ENCODE peak calls at places on chromosomes 12 and 14, in eight cellular contexts. Q, A, K, B, G, U, E and P are unnamed samples. For H3K4me1, the result is how much of the 10 kb centered on the place peaks cover.

GRCh38 chr12:85182699-85183098 is 97.3 kb upstream of the ALX1 start:
- DNase-seq in B (no peak), U (no peak), G (no peak), A (no peak), E (no peak), Q (no peak), K (peak), P (no peak)

GRCh38 chr14:99519931-99520421 is 38.8 kb downstream of the CCNK start:
- DNase-seq in A (peak), B (no peak), U (peak), Q (no peak), K (no peak), E (peak), G (no peak), P (peak)

GRCh38 chr14:42779024-42779423 is 1172.3 kb downstream of the LRFN5 start:
- DNase-seq in K (no peak), G (no peak), U (no peak), B (no peak), E (no peak), A (no peak), Q (no peak), P (no peak)

GRCh38 chr12:58416211-58416610 is 474.8 kb downstream of the ATP23 start:
- DNase-seq in A (no peak), G (no peak), Q (no peak), K (no peak), U (no peak), E (no peak), B (no peak), P (no peak)

GRCh38 chr14:20989464-20989786 is 355 bp upstream of the METTL17 start:
- DNase-seq in B (no peak), E (no peak), U (no peak), K (no peak), A (no peak), G (no peak), Q (no peak), P (no peak)

GRCh38 chr14:103541944-103542544 is 13.0 kb downstream of the TRMT61A start:
- DNase-seq in A (peak), K (peak), B (no peak), U (no peak), Q (no peak), G (no peak), E (no peak), P (peak)

GRCh38 chr14:73237219-73237785 is at the start of gene PAPLN:
- DNase-seq in K (peak), E (no peak), A (peak), B (peak), Q (peak), G (no peak), U (no peak), P (peak)

GRCh38 chr14:64515053-64515452 is 10.5 kb downstream of the ZBTB1 start:
- DNase-seq in U (no peak), B (no peak), E (no peak), G (no peak), K (no peak), Q (no peak), A (no peak), P (no peak)

GRCh38 chr14:51533160-51533559 is 118.5 kb upstream of the FRMD6 start:
- DNase-seq in U (no peak), A (no peak), Q (no peak), K (no peak), E (no peak), G (no peak), B (no peak), P (no peak)

GRCh38 chr14:93047187-93047586 is 68.5 kb downstream of the ITPK1 start:
- DNase-seq in K (no peak), A (no peak), B (no peak), G (peak), Q (no peak), U (no peak), E (no peak), P (no peak)

GRCh38 chr12:95723693-95724384 is 66.7 kb downstream of the NTN4 start:
- DNase-seq in G (no peak), A (no peak), K (no peak), B (no peak), E (no peak), Q (no peak), U (no peak), P (no peak)

GRCh38 chr12:76583301-76583700 is 23.7 kb upstream of the OSBPL8 start:
- DNase-seq in B (no peak), G (no peak), A (no peak), K (no peak), U (no peak), E (no peak), Q (no peak), P (no peak)

GRCh38 chr12:93670104-93670503 is 7.1 kb upstream of the CRADD start:
- DNase-seq in G (no peak), U (no peak), A (no peak), B (no peak), K (no peak), E (no peak), Q (no peak), P (no peak)

GRCh38 chr12:1610072-1610643 is 15.8 kb upstream of the FBXL14 start:
- DNase-seq in G (no peak), E (no peak), B (no peak), K (no peak), U (no peak), Q (no peak), A (no peak), P (no peak)

GRCh38 chr14:31937730-31938346 is 139.3 kb upstream of the ARHGAP5 start:
- DNase-seq in U (no peak), K (no peak), A (no peak), Q (no peak), B (peak), E (no peak), G (peak), P (peak)

GRCh38 chr12:54082402-54082892 is 28.8 kb downstream of the HOXC4 start:
- DNase-seq in Q (peak), B (peak), K (peak), G (no peak), U (peak), A (peak), E (no peak), P (peak)

GRCh38 chr14:105939810-105940508 is 413.6 kb downstream of the TMEM121 start:
- DNase-seq in E (no peak), A (no peak), U (no peak), Q (no peak), B (peak), G (no peak), K (no peak), P (no peak)

GRCh38 chr14:71466251-71466650 is 466.0 kb upstream of the RGS6 start:
- DNase-seq in K (no peak), A (no peak), G (no peak), U (no peak), B (no peak), Q (no peak), E (no peak), P (no peak)

GRCh38 chr12:50990147-50990727 is 35.9 kb downstream of the SLC11A2 start:
- DNase-seq in Q (no peak), U (no peak), K (no peak), E (no peak), G (no peak), B (no peak), A (no peak), P (no peak)

GRCh38 chr12:50790081-50790480 is 26.2 kb downstream of the ATF1 start:
- DNase-seq in Q (no peak), U (no peak), E (no peak), B (no peak), G (no peak), K (no peak), A (no peak), P (no peak)

GRCh38 chr14:51653096-51653814 is 1.5 kb downstream of the FRMD6 start:
- DNase-seq in E (no peak), B (no peak), Q (peak), A (no peak), K (peak), G (no peak), U (no peak), P (peak)

GRCh38 chr14:104586832-104587620 is 7.5 kb downstream of the C14orf180 start:
- DNase-seq in K (no peak), G (peak), A (no peak), E (no peak), B (no peak), Q (no peak), U (no peak), P (no peak)

GRCh38 chr12:86349196-86349595 is 93.0 kb upstream of the MGAT4C start:
- DNase-seq in Q (no peak), A (no peak), K (no peak), B (no peak), E (no peak), G (no peak), U (no peak), P (peak)

GRCh38 chr14:98598576-98598975 is 673.4 kb downstream of the BCL11B start:
- DNase-seq in U (no peak), B (no peak), G (no peak), E (no peak), K (no peak), Q (no peak), A (no peak), P (no peak)

GRCh38 chr14:104600141-104600643 is 4.4 kb downstream of the TMEM179 start:
- DNase-seq in U (no peak), Q (no peak), K (peak), B (no peak), A (no peak), E (peak), G (no peak), P (no peak)

GRCh38 chr12:75437564-75437963 is 43.0 kb upstream of the GLIPR1 start:
- DNase-seq in K (no peak), Q (no peak), B (no peak), U (no peak), G (no peak), A (no peak), E (no peak), P (no peak)

GRCh38 chr12:89370850-89371249 is 18.5 kb upstream of the DUSP6 start:
- DNase-seq in G (no peak), B (no peak), Q (no peak), E (no peak), K (no peak), U (no peak), A (no peak), P (no peak)

GRCh38 chr14:70278281-70278680 is 81.2 kb downstream of the COX16 start:
- DNase-seq in G (no peak), K (peak), Q (no peak), U (no peak), E (no peak), B (no peak), A (no peak), P (no peak)

GRCh38 chr12:30200864-30201263 is 417.1 kb upstream of the TMTC1 start:
- DNase-seq in B (no peak), G (no peak), Q (peak), E (no peak), U (no peak), K (no peak), A (no peak), P (no peak)

GRCh38 chr14:77319416-77319815 is 1.3 kb downstream of the POMT2 start:
- DNase-seq in K (no peak), E (no peak), U (no peak), G (no peak), Q (no peak), B (no peak), A (no peak), P (no peak)

GRCh38 chr14:53501361-53502320 is 348.5 kb upstream of the DDHD1 start:
- DNase-seq in U (no peak), E (no peak), B (no peak), A (peak), Q (no peak), K (no peak), G (no peak), P (no peak)
- H3K4me1 ChIP-seq in U (under half), E (under half), B (under half), A (under half), Q (under half), K (under half), G (under half), P (under half)

GRCh38 chr12:121712462-121713256 is at the start of gene TMEM120B:
- DNase-seq in Q (peak), A (peak), B (peak), U (peak), G (peak), K (peak), E (peak), P (peak)
- TF ChIP-seq CTCF in Q (no peak), A (no peak), B (no peak), U (no peak), G (no peak), K (peak), E (peak), P (no peak)

DNA sequence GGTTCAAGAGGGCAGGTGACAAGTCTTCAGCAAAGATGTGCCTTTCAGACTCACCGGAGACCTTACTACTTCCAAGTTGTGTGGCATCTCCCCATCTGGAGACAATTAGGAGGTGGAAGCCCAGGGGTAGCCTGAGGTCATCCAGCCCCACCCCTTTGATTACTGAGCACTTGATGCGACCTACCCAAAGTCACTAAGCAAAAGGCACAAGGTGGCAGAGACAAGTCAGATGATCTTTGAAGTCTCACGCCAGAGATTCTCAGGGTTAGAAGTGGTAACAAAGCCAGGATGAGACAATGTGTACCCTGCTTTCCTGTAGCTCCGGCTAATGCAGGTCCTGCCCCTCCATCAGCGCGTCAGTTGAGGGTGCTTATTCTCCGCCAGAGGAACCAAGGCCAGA is 1.4 kb upstream of the FOXN3 start:
- DNase-seq in U (no peak), G (no peak), Q (peak), B (no peak), K (no peak), E (no peak), A (no peak), P (no peak)
- H3K4me3 ChIP-seq in U (no peak), G (peak), Q (no peak), B (no peak), K (peak), E (peak), A (no peak), P (no peak)

DNA sequence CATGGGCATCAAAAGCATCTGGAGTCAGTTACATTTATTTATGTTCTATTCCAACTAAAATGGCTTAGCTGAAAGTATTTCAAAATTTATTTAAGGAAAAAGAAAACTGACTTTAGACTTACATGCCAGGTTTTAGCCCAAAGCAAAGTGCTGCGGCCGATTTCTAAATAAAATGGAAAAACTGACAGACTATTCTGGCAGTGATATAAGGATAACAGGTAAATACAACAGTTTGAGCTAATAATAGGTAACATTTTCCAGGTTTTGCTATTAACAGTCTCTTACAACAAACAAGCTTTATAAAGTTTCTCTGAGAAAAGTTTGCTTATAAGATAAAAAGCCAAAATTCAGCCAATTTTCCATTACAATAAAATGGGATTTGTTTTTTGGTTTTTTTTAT is 937.2 kb upstream of the FLRT2 start:
- DNase-seq in K (no peak), Q (no peak), B (no peak), G (no peak), U (no peak), E (no peak), A (no peak), P (no peak)
- H3K4me1 ChIP-seq in K (under half), Q (under half), B (under half), G (under half), U (under half), E (under half), A (under half), P (under half)

DNA sequence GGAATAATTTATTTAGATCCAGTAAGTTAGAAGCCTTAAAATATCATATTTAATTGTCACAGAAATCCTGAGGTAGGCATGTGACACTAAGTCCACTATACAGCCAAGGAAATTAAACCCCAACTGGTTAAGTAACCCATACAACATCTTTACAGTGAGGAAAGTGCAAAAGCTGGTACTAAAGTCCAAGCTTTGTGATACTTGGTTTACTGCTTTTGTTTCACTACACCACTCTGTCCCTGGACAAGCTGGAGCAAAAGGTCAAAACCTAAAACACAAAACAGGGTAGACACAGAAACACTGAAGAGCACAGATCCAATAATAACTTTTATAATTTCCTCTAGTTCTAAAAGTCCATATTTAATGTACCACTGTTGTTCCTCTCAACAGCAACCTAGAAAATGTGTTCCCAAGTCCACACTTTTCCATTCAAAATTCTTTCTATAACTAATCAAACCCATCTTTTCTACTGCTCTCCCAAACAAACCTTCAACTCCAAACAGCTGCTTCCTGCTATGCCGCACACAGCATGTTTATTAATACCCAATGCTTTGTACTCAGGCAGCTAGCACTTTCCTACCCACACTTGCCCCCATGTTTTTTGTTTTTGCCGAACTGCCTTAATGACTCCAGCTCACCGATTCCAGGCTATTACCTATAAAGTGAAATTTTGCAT is 90.9 kb downstream of the MED13L start:
- DNase-seq in K (no peak), E (no peak), U (no peak), A (no peak), Q (no peak), B (no peak), G (no peak), P (no peak)
- TF ChIP-seq CTCF in K (no peak), E (no peak), U (no peak), A (no peak), Q (no peak), B (no peak), G (no peak), P (no peak)

GRCh38 chr12:14239935-14240872 is 125.3 kb upstream of the ATF7IP start:
- DNase-seq in A (no peak), E (no peak), Q (no peak), G (no peak), U (no peak), K (no peak), B (peak), P (peak)
- H3K4me3 ChIP-seq in A (no peak), E (peak), Q (no peak), G (peak), U (no peak), K (no peak), B (no peak), P (no peak)

DNA sequence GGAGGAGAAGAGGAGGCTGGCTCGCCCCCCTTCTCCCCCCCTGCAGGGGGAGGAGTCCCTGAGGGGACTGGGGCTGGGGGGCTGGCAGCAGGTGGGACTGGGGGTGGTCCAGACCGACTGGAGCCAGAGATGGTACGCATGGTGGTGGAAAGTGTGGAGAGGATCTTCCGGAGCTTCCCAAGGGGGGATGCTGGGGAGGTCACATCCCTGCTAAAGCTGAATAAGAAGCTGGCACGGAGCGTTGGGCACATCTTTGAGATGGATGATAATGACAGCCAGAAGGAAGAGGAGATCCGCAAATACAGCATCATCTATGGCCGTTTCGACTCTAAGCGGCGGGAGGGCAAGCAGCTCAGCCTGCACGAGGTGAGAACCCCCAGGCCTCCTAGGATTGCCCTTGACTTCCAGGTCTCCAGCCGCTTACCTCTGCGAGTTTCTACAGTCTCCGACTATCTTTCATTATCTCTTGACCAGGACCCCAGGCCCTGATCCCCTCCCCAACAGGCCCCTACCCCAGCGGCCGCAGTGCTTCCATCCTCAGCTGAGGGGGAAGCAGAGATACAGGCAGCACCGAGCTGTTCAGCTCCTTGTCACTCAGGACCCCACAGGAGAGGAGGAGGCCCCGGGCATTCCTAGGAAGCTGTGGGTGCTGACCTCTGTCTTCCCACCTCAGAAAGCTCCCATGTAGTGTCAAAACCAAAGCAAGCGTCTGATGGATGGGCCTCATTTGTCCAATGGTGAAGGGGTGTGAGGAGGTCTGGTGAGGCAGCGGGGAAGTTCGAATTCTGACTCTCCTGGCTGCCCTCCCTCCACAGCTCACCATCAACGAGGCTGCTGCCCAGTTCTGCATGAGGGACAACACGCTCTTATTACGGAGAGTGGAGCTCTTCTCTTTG is 3.0 kb downstream of the NAB2 start:
- DNase-seq in Q (no peak), K (no peak), U (no peak), A (no peak), G (no peak), B (peak), E (no peak), P (no peak)
- H3K4me1 ChIP-seq in Q (under half), K (under half), U (under half), A (under half), G (half or more), B (under half), E (under half), P (under half)

DNA sequence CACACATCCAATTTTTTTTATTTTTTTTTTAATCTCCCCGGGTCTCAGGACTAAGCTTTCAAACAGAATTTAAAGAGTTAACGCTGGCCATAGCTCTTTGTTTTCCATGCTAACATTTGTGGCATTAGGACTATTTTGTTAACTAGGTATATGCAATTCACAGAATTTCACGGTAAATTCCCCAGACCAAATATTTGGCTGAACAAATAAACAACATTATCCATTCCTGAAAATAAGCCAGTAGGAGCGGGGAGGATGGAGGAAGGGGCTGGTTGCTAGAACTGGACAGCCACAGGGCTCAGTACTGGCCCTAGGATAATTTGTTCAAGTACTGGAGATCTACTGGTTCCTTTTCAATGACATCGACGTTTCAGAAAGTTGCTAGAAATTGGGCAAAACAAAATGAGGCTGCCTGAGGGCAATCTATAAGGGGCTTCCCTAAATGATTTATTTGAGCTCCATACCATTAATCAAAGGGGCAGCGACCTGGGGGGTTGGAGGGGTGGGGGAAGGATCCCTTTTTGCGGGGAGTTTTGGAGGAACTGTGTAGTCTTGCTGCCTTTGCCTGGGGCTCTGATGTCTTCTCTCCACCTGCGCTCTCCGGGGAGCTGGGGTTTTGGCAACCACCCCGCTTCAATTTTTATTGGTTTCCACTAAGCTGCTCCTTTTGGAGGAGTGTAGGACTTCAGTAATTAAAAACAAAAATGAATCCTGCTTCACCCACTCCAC is 9.0 kb downstream of the BMP4 start:
- DNase-seq in U (no peak), G (no peak), E (no peak), Q (no peak), B (no peak), K (no peak), A (no peak), P (no peak)
- TF ChIP-seq CTCF in U (no peak), G (no peak), E (no peak), Q (no peak), B (no peak), K (no peak), A (no peak), P (no peak)